ENCODE peak calls at places on chromosome 14, in four cellular contexts. One of them, this sample, is unnamed.

GRCh38 chr14:35393826-35394225 is 10.7 kb downstream of the NFKBIA start:
- DNase-seq in spleen: no peak
- DNase-seq in GM12865: no peak
- DNase-seq in AG10803: no peak
- DNase-seq in this sample: no peak

GRCh38 chr14:103294091-103294490 is 39.9 kb upstream of the EIF5 start:
- DNase-seq in spleen: peak
- DNase-seq in GM12865: no peak
- DNase-seq in AG10803: no peak
- DNase-seq in this sample: no peak

GRCh38 chr14:58104808-58105207 is 47.2 kb downstream of the ARMH4 start:
- DNase-seq in spleen: no peak
- DNase-seq in GM12865: no peak
- DNase-seq in AG10803: peak
- DNase-seq in this sample: no peak

GRCh38 chr14:61177279-61178225 is 103.6 kb downstream of the TMEM30B start:
- DNase-seq in spleen: no peak
- DNase-seq in GM12865: no peak
- DNase-seq in AG10803: peak
- DNase-seq in this sample: no peak

GRCh38 chr14:76870146-76870545 is 43.9 kb downstream of the LRRC74A start:
- DNase-seq in spleen: no peak
- DNase-seq in GM12865: peak
- DNase-seq in AG10803: no peak
- DNase-seq in this sample: no peak

GRCh38 chr14:76759589-76759988 is 1.7 kb upstream of the VASH1 start:
- DNase-seq in spleen: peak
- DNase-seq in GM12865: no peak
- DNase-seq in AG10803: no peak
- DNase-seq in this sample: no peak

GRCh38 chr14:25431211-25432076 is 381.5 kb upstream of the STXBP6 start:
- DNase-seq in spleen: no peak
- DNase-seq in GM12865: no peak
- DNase-seq in AG10803: no peak
- DNase-seq in this sample: no peak

GRCh38 chr14:98913967-98914620 is 357.9 kb downstream of the BCL11B start:
- DNase-seq in spleen: no peak
- DNase-seq in GM12865: no peak
- DNase-seq in AG10803: no peak
- DNase-seq in this sample: no peak

GRCh38 chr14:105126970-105127307 is 41.6 kb downstream of the JAG2 start:
- DNase-seq in spleen: no peak
- DNase-seq in GM12865: no peak
- DNase-seq in AG10803: no peak
- DNase-seq in this sample: no peak

GRCh38 chr14:55519473-55520080 is 60.4 kb upstream of the KTN1 start:
- DNase-seq in spleen: no peak
- DNase-seq in GM12865: no peak
- DNase-seq in AG10803: no peak
- DNase-seq in this sample: no peak

GRCh38 chr14:106511411-106512198 is 985.2 kb downstream of the TMEM121 start:
- DNase-seq in spleen: no peak
- DNase-seq in GM12865: no peak
- DNase-seq in AG10803: no peak
- DNase-seq in this sample: no peak

GRCh38 chr14:56170028-56170427 is 51.8 kb downstream of the PELI2 start:
- DNase-seq in spleen: no peak
- DNase-seq in GM12865: no peak
- DNase-seq in AG10803: peak
- DNase-seq in this sample: no peak

GRCh38 chr14:96126339-96126770 is 78.3 kb upstream of the BDKRB2 start:
- DNase-seq in spleen: no peak
- DNase-seq in GM12865: peak
- DNase-seq in AG10803: peak
- DNase-seq in this sample: no peak

GRCh38 chr14:37186865-37187264 is 10.9 kb upstream of the MIPOL1 start:
- DNase-seq in spleen: no peak
- DNase-seq in GM12865: no peak
- DNase-seq in AG10803: no peak
- DNase-seq in this sample: no peak

GRCh38 chr14:103819503-103820307 is 27.7 kb downstream of the PPP1R13B start:
- DNase-seq in spleen: no peak
- DNase-seq in GM12865: peak
- DNase-seq in AG10803: peak
- DNase-seq in this sample: no peak

GRCh38 chr14:26738571-26738970 is 140.7 kb upstream of the NOVA1 start:
- DNase-seq in spleen: no peak
- DNase-seq in GM12865: no peak
- DNase-seq in AG10803: no peak
- DNase-seq in this sample: no peak

GRCh38 chr14:85948163-85948562 is 418.2 kb downstream of the FLRT2 start:
- DNase-seq in spleen: no peak
- DNase-seq in GM12865: no peak
- DNase-seq in AG10803: no peak
- DNase-seq in this sample: no peak

GRCh38 chr14:30482270-30482669 is 76.7 kb upstream of the G2E3 start:
- DNase-seq in spleen: no peak
- DNase-seq in GM12865: no peak
- DNase-seq in AG10803: no peak
- DNase-seq in this sample: no peak

GRCh38 chr14:91911474-91912032 is 35.9 kb downstream of the FBLN5 start:
- DNase-seq in spleen: no peak
- DNase-seq in GM12865: peak
- DNase-seq in AG10803: peak
- DNase-seq in this sample: no peak

GRCh38 chr14:25848601-25849000 is 749.2 kb downstream of the NOVA1 start:
- DNase-seq in spleen: no peak
- DNase-seq in GM12865: no peak
- DNase-seq in AG10803: no peak
- DNase-seq in this sample: no peak

GRCh38 chr14:76792422-76792821 is 20.3 kb downstream of the ANGEL1 start:
- DNase-seq in spleen: no peak
- DNase-seq in GM12865: no peak
- DNase-seq in AG10803: no peak
- DNase-seq in this sample: no peak

GRCh38 chr14:91873476-91874265 is 6.3 kb upstream of the TC2N start:
- DNase-seq in spleen: peak
- DNase-seq in GM12865: peak
- DNase-seq in AG10803: no peak
- DNase-seq in this sample: no peak

GRCh38 chr14:22039938-22040780 is 366.5 kb upstream of the OR4E1 start:
- DNase-seq in spleen: no peak
- DNase-seq in GM12865: peak
- DNase-seq in AG10803: no peak
- DNase-seq in this sample: no peak

GRCh38 chr14:37131205-37131604 is 41.2 kb downstream of the SLC25A21 start:
- DNase-seq in spleen: no peak
- DNase-seq in GM12865: no peak
- DNase-seq in AG10803: no peak
- DNase-seq in this sample: no peak

GRCh38 chr14:87049886-87050820 is 942.8 kb downstream of the GALC start:
- DNase-seq in spleen: no peak
- DNase-seq in GM12865: peak
- DNase-seq in AG10803: peak
- DNase-seq in this sample: no peak

GRCh38 chr14:22472935-22473854 is 115.8 kb downstream of the DAD1 start:
- DNase-seq in spleen: no peak
- DNase-seq in GM12865: peak
- DNase-seq in AG10803: peak
- DNase-seq in this sample: no peak

GRCh38 chr14:52003324-52003723 is 14.0 kb downstream of the RTRAF start:
- DNase-seq in spleen: no peak
- DNase-seq in GM12865: no peak
- DNase-seq in AG10803: no peak
- DNase-seq in this sample: no peak

GRCh38 chr14:68703093-68703492 is 89.8 kb downstream of the ZFP36L1 start:
- DNase-seq in spleen: no peak
- DNase-seq in GM12865: no peak
- DNase-seq in AG10803: peak
- DNase-seq in this sample: peak

GRCh38 chr14:75002392-75003249 is at the start of gene EIF2B2:
- DNase-seq in spleen: peak
- DNase-seq in GM12865: peak
- DNase-seq in AG10803: peak
- DNase-seq in this sample: peak
- TF ChIP-seq CTCF in spleen: peak
- TF ChIP-seq CTCF in GM12865: no peak
- TF ChIP-seq CTCF in AG10803: peak
- TF ChIP-seq CTCF in this sample: peak

DNA sequence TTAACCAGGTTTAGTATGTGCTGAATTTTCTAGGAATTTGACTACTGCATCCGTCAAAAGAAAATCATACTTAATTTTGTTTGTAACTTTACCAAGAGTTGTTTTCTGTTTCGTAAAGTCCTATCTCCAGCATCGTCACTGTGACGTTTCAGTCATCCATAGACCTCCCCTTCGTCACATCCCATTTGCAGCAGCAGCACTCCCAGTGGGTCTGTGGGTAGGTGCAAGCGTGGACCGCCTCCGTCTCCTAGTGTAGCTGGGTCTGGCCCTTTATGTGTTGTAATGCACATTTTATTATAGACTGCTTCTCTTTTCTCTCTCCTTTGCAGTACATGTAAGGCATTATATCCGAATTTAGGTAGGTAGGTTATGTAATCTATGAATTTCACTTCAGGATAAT is 41.0 kb downstream of the EVL start:
- DNase-seq in spleen: no peak
- DNase-seq in GM12865: no peak
- DNase-seq in AG10803: no peak
- DNase-seq in this sample: no peak
- TF ChIP-seq CTCF in spleen: no peak
- TF ChIP-seq CTCF in GM12865: no peak
- TF ChIP-seq CTCF in AG10803: no peak
- TF ChIP-seq CTCF in this sample: no peak

GRCh38 chr14:20751963-20752562 is 6.4 kb downstream of the EDDM3A start:
- DNase-seq in spleen: no peak
- DNase-seq in GM12865: no peak
- DNase-seq in AG10803: no peak
- DNase-seq in this sample: no peak

GRCh38 chr14:20754308-20754707 is 8.6 kb downstream of the EDDM3A start:
- DNase-seq in spleen: no peak
- DNase-seq in GM12865: no peak
- DNase-seq in AG10803: no peak
- DNase-seq in this sample: no peak

GRCh38 chr14:20755037-20755436 is 9.3 kb downstream of the EDDM3A start:
- DNase-seq in spleen: no peak
- DNase-seq in GM12865: no peak
- DNase-seq in AG10803: no peak
- DNase-seq in this sample: no peak

GRCh38 chr14:20760950-20761349 is 7.3 kb upstream of the EDDM3B start:
- DNase-seq in spleen: no peak
- DNase-seq in GM12865: peak
- DNase-seq in AG10803: no peak
- DNase-seq in this sample: no peak

GRCh38 chr14:20757963-20758362 is 10.2 kb upstream of the EDDM3B start:
- DNase-seq in spleen: no peak
- DNase-seq in GM12865: peak
- DNase-seq in AG10803: no peak
- DNase-seq in this sample: no peak
- TF ChIP-seq CTCF in spleen: peak
- TF ChIP-seq CTCF in GM12865: peak
- TF ChIP-seq CTCF in AG10803: no peak
- TF ChIP-seq CTCF in this sample: no peak

GRCh38 chr14:53151867-53152626 is 1.1 kb downstream of the DDHD1 start:
- DNase-seq in spleen: peak
- DNase-seq in GM12865: peak
- DNase-seq in AG10803: peak
- DNase-seq in this sample: peak
- TF ChIP-seq CTCF in spleen: no peak
- TF ChIP-seq CTCF in GM12865: no peak
- TF ChIP-seq CTCF in AG10803: peak
- TF ChIP-seq CTCF in this sample: peak

DNA sequence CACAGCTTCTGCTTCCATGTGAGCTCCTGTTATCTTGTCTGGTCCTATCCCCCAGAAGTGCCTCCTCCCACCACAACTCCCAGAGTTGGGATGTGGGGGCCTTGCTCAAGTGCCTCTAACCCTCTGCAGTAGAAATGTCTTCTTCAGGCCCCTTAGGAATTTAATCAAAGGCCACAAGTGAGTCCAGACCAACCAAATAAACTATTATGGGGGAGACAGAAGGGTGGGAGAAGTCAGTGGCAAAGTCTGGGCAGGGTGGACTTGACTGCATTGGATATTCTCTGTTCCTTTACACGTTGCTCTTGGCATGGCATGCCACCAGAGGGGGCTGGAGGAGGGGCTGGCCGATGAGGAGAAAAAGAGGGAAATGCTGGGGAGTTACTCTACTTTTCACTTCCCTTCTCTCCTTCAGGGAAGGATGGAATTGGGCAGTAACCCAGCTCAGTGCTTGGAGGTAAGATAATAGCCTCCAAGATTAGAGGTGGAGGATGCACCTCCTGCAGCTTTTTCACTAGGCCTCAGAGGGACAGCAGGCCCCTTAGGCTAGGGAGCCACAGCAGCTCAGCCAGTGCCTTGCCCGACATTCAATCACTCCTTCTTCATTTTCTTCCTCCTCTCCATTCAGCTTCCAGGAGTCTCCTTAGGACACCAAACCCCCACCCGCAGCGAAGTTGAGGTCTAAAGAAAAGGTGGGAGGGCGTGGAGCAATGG is 1.2 kb upstream of the AP1G2 start:
- DNase-seq in spleen: no peak
- DNase-seq in GM12865: no peak
- DNase-seq in AG10803: no peak
- DNase-seq in this sample: no peak
- TF ChIP-seq CTCF in spleen: peak
- TF ChIP-seq CTCF in GM12865: peak
- TF ChIP-seq CTCF in AG10803: no peak
- TF ChIP-seq CTCF in this sample: peak

GRCh38 chr14:31549817-31550216 is 11.4 kb upstream of the NUBPL start:
- DNase-seq in spleen: no peak
- DNase-seq in GM12865: no peak
- DNase-seq in AG10803: no peak
- DNase-seq in this sample: no peak

GRCh38 chr14:31541702-31542101 is 19.5 kb upstream of the NUBPL start:
- DNase-seq in spleen: no peak
- DNase-seq in GM12865: no peak
- DNase-seq in AG10803: no peak
- DNase-seq in this sample: no peak

GRCh38 chr14:31545328-31545727 is 15.9 kb upstream of the NUBPL start:
- DNase-seq in spleen: no peak
- DNase-seq in GM12865: peak
- DNase-seq in AG10803: no peak
- DNase-seq in this sample: no peak

GRCh38 chr14:31543969-31544799 is 17.0 kb upstream of the NUBPL start:
- DNase-seq in spleen: no peak
- DNase-seq in GM12865: peak
- DNase-seq in AG10803: no peak
- DNase-seq in this sample: no peak
- TF ChIP-seq CTCF in spleen: peak
- TF ChIP-seq CTCF in GM12865: no peak
- TF ChIP-seq CTCF in AG10803: peak
- TF ChIP-seq CTCF in this sample: peak

GRCh38 chr14:39034481-39035296 is 68.3 kb downstream of the SEC23A start:
- DNase-seq in spleen: no peak
- DNase-seq in GM12865: no peak
- DNase-seq in AG10803: no peak
- DNase-seq in this sample: no peak
- TF ChIP-seq CTCF in spleen: no peak
- TF ChIP-seq CTCF in GM12865: no peak
- TF ChIP-seq CTCF in AG10803: peak
- TF ChIP-seq CTCF in this sample: peak

This sample was measured in chondrocyte.